ENCODE peak calls at places on chromosomes 5 and 9, in six cellular contexts. E, N, O, D, B and P are unnamed samples.

GRCh38 chr5:67355135-67355729 is 158.6 kb upstream of the CD180 start:
- DNase-seq in D (no peak), O (no peak), N (no peak), B (no peak), E (no peak), P (no peak)

GRCh38 chr9:78893758-78894157 is 596.8 kb downstream of the PSAT1 start:
- DNase-seq in B (no peak), O (no peak), D (no peak), E (no peak), N (no peak), P (no peak)

GRCh38 chr9:114108016-114108833 is 9.1 kb upstream of the KIF12 start:
- DNase-seq in N (peak; percentile 84), O (peak; percentile 87), B (peak; percentile 94), E (peak; percentile 71), D (peak; percentile 88), P (peak; percentile 75)

GRCh38 chr5:127705120-127705892 is 2.1 kb downstream of the CCDC192 start:
- DNase-seq in E (peak; percentile 77), N (no peak), B (no peak), O (no peak), D (no peak), P (peak; percentile 3)

GRCh38 chr9:112028242-112029221 is 131.9 kb downstream of the UGCG start:
- DNase-seq in B (no peak), N (no peak), O (no peak), D (no peak), E (no peak), P (peak; percentile 61)

GRCh38 chr5:173101245-173101644 is 43.1 kb upstream of the BNIP1 start:
- DNase-seq in N (no peak), O (no peak), E (no peak), B (no peak), D (no peak), P (no peak)

GRCh38 chr9:92650296-92650695 is 19.6 kb downstream of the IPPK start:
- DNase-seq in E (no peak), B (no peak), N (no peak), D (no peak), O (no peak), P (no peak)

GRCh38 chr5:60843693-60844428 is at the start of gene ELOVL7:
- DNase-seq in D (peak; percentile 64), N (peak; percentile 15), B (peak; percentile 94), O (peak; percentile 53), E (peak; percentile 42), P (peak; percentile 67)

GRCh38 chr9:114285166-114285867 is 37.6 kb upstream of the ORM1 start:
- DNase-seq in E (peak; percentile 94), B (peak; percentile 48), O (no peak), N (no peak), D (no peak), P (no peak)

GRCh38 chr9:84386753-84387152 is 46.2 kb upstream of the SLC28A3 start:
- DNase-seq in B (no peak), D (no peak), E (no peak), N (no peak), O (no peak), P (no peak)

GRCh38 chr5:177311723-177312648 is at the start of gene MXD3:
- DNase-seq in E (peak; percentile 90), N (peak; percentile 95), O (peak; percentile 96), D (peak; percentile 95), B (peak; percentile 100), P (peak; percentile 100)

GRCh38 chr5:177311361-177311722 is 356 bp downstream of the MXD3 start:
- DNase-seq in D (peak; percentile 38), N (no peak), E (no peak), B (no peak), O (no peak), P (no peak)

GRCh38 chr5:177313561-177314259 is 2.0 kb upstream of the MXD3 start:
- DNase-seq in O (no peak), D (no peak), B (no peak), E (no peak), N (no peak), P (no peak)

GRCh38 chr5:177314376-177315342 is 3.0 kb upstream of the MXD3 start:
- DNase-seq in N (no peak), D (no peak), E (no peak), O (no peak), B (no peak), P (no peak)

GRCh38 chr5:177312649-177313181 is 1.0 kb upstream of the MXD3 start:
- DNase-seq in D (no peak), O (no peak), E (peak; percentile 13), N (no peak), B (peak; percentile 73), P (peak; percentile 80)
- TF ChIP-seq CTCF in D (no peak), O (no peak), E (no peak), N (no peak), B (no peak), P (no peak)

DNA sequence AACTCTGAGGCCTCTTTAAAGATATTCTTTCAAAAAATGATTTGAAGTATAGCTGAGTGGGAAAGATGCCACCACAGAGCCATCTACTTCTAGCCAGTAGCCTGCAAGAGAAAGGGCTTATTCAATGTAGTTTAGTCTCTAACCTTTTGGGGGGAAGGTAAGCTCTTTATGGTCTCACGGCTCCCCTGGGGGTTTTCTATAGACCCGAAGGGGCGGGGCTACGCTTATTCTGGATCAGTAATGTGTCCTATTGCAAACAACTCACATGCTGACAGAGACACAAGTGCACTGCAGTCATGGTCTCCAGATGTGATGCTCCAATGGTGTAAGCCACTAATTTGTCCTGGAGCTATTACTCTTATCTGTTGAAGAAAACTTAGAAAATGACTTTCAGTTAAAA is 53.4 kb upstream of the RPS23 start:
- DNase-seq in O (no peak), N (no peak), E (no peak), D (no peak), B (no peak), P (no peak)
- TF ChIP-seq CTCF in O (no peak), N (no peak), E (no peak), D (no peak), B (no peak), P (no peak)

GRCh38 chr9:89715318-89715858 is 110.6 kb downstream of the GADD45G start:
- DNase-seq in N (no peak), B (no peak), O (no peak), D (no peak), E (no peak), P (no peak)

GRCh38 chr9:89712285-89712684 is 107.5 kb downstream of the GADD45G start:
- DNase-seq in E (no peak), B (no peak), N (no peak), O (no peak), D (no peak), P (no peak)

GRCh38 chr9:89714316-89714715 is 109.5 kb downstream of the GADD45G start:
- DNase-seq in O (no peak), B (no peak), D (no peak), E (no peak), N (no peak), P (no peak)

GRCh38 chr9:89711866-89712265 is 107.1 kb downstream of the GADD45G start:
- DNase-seq in D (no peak), E (no peak), O (no peak), B (no peak), N (no peak), P (no peak)

DNA sequence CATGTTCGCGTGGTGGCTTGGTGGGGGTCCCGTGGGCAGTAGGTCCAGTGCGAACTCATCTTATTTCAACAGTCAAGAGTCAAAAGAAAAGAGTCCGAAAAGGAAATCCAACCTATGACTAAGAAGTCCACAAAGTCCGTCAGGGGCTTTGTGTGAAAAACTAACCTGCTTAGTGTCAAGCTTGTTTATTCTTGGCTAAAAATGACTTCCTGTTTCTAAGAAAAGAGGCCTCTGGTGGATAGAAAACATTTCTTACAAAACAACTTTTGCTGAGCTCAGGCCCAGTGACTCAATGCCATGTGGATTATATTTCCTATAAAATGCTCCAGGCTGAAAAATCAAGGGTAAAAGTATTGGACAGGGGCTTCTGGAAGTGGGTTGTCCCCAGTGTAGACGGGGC is 105.9 kb downstream of the GADD45G start:
- DNase-seq in B (no peak), E (peak; percentile 12), O (no peak), D (no peak), N (no peak), P (no peak)
- TF ChIP-seq CTCF in B (no peak), E (no peak), O (no peak), D (no peak), N (no peak), P (no peak)

DNA sequence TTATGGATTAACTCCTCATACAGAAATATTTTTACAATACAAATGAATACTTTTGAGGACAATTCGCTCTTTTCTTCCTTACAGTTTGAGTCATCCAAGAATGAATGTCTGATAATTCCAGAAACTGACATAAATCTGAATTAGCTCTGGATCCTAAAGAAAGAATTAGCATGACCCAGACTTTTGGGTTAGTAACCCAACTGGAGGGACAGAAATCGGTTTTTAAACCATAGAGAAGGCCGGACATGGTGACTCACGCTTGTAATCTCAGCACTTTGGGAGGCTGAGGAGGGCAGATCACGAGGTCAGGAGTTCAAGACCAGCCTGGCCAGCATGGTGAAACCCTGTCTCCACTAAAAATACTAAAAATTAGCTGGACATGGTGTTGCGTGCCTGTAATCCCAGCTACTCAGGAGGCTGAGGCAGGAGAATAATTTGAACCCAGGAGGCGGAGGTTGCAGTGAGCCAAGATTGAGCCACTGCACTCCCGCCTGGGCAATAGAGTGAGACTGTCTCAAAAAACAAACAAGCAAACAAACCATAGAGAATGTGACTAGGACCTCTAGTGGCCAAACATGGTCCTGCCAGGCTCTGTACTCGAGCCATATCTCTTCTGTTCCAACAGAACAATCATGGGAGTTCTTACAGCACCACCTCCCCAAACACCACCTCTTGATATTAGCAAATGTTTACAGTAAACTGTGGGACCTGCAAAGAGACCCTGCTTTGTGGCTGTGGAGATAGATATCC is 44.8 kb downstream of the LURAP1L start:
- DNase-seq in E (peak; percentile 46), N (no peak), B (peak; percentile 4), O (no peak), D (peak; percentile 37), P (peak; percentile 6)
- TF ChIP-seq CTCF in E (peak; percentile 44), N (peak; percentile 31), B (peak; percentile 53), O (peak; percentile 57), D (peak; percentile 75), P (no peak)

GRCh38 chr5:74626386-74627222 is 13.9 kb downstream of the ENC1 start:
- DNase-seq in O (no peak), E (peak; percentile 41), B (no peak), D (no peak), N (no peak), P (no peak)

GRCh38 chr5:74624009-74624408 is 16.5 kb downstream of the ENC1 start:
- DNase-seq in O (no peak), B (no peak), N (no peak), E (no peak), D (no peak), P (no peak)

GRCh38 chr5:74624501-74624900 is 16.0 kb downstream of the ENC1 start:
- DNase-seq in N (no peak), B (no peak), D (no peak), O (no peak), E (peak; percentile 78), P (no peak)

GRCh38 chr5:74624931-74625505 is 15.5 kb downstream of the ENC1 start:
- DNase-seq in D (no peak), E (no peak), N (no peak), O (no peak), B (no peak), P (no peak)

GRCh38 chr5:74625742-74626241 is 14.7 kb downstream of the ENC1 start:
- DNase-seq in E (peak; percentile 92), O (no peak), D (peak; percentile 14), N (no peak), B (no peak), P (no peak)
- TF ChIP-seq CTCF in E (peak; percentile 2), O (peak; percentile 48), D (peak; percentile 60), N (no peak), B (peak; percentile 19), P (no peak)